ENCODE peak calls at places on chromosomes 11 and 22, in eight cellular contexts. N, B, S, P, C, G, F and D are unnamed samples.

GRCh38 chr11:62792193-62792575 is 378 bp upstream of the TMEM223 start:
- DNase-seq in N (no peak), F (no peak), C (no peak), P (no peak), S (no peak), G (no peak), B (no peak), D (no peak)

GRCh38 chr11:15705886-15706285 is 591.2 kb downstream of the INSC start:
- DNase-seq in G (no peak), B (no peak), P (no peak), S (no peak), C (no peak), N (no peak), F (no peak), D (no peak)

GRCh38 chr11:84398017-84398626 is 1112.0 kb upstream of the CCDC90B start:
- DNase-seq in S (peak), P (no peak), B (peak), G (no peak), N (no peak), F (no peak), C (no peak), D (no peak)

GRCh38 chr11:561148-562003 is 606 bp downstream of the RASSF7 start:
- DNase-seq in P (peak), G (no peak), F (no peak), N (peak), C (peak), S (peak), B (peak), D (no peak)

GRCh38 chr11:73907191-73907590 is 30.4 kb downstream of the PAAF1 start:
- DNase-seq in G (no peak), C (peak), N (peak), F (no peak), P (peak), B (peak), S (peak), D (no peak)

GRCh38 chr11:84468255-84468654 is 1158.9 kb downstream of the DLG2 start:
- DNase-seq in F (no peak), C (no peak), B (no peak), S (no peak), P (no peak), G (no peak), N (no peak), D (no peak)

GRCh38 chr11:18081551-18081950 is 24.3 kb downstream of the SAAL1 start:
- DNase-seq in B (no peak), S (no peak), C (no peak), P (no peak), N (no peak), G (no peak), F (no peak), D (no peak)

GRCh38 chr22:46429327-46429853 is 93.9 kb downstream of the TRMU start:
- DNase-seq in C (no peak), G (no peak), N (no peak), B (no peak), P (no peak), F (no peak), S (no peak), D (no peak)

GRCh38 chr11:64204464-64204989 is 2.0 kb upstream of the FERMT3 start:
- DNase-seq in F (peak), P (peak), G (peak), N (peak), C (peak), S (peak), B (peak), D (no peak)

GRCh38 chr11:68780829-68781228 is 29.5 kb upstream of the TESMIN start:
- DNase-seq in G (no peak), N (no peak), F (no peak), C (no peak), P (peak), B (no peak), S (peak), D (no peak)

GRCh38 chr22:22881116-22882032 is 6.2 kb upstream of the IGLL5 start:
- DNase-seq in S (no peak), B (no peak), C (no peak), N (no peak), G (no peak), P (no peak), F (no peak), D (peak)